ENCODE peak calls at places on chromosomes 13 and 19, in eight cellular contexts. F, X, B, Y, J, T, E and N are unnamed samples.

GRCh38 chr13:29436291-29436690 is 159.2 kb downstream of the SLC7A1 start:
- DNase-seq in F (peak), X (no peak), B (no peak), Y (no peak), J (no peak), T (no peak), E (peak), N (no peak)

GRCh38 chr19:46350758-46351159 is 3.9 kb downstream of the PPP5C start:
- DNase-seq in F (no peak), X (no peak), B (no peak), Y (no peak), J (no peak), T (no peak), E (no peak), N (no peak)

GRCh38 chr13:22270881-22271280 is 600.0 kb downstream of the FGF9 start:
- DNase-seq in F (no peak), X (no peak), B (no peak), Y (no peak), J (no peak), T (no peak), E (no peak), N (no peak)

GRCh38 chr19:2140193-2140545 is 11.2 kb downstream of the AP3D1 start:
- DNase-seq in F (no peak), X (no peak), B (no peak), Y (no peak), J (no peak), T (no peak), E (no peak), N (no peak)

GRCh38 chr19:12946092-12946845 is 607 bp downstream of the RAD23A start:
- DNase-seq in F (peak), X (no peak), B (peak), Y (peak), J (peak), T (peak), E (peak), N (no peak)

GRCh38 chr13:99617474-99618255 is 116.4 kb downstream of the TM9SF2 start:
- DNase-seq in F (peak), X (peak), B (peak), Y (no peak), J (no peak), T (peak), E (peak), N (no peak)

GRCh38 chr19:7450243-7451223 is 38.3 kb downstream of the PEX11G start:
- DNase-seq in F (peak), X (peak), B (no peak), Y (no peak), J (no peak), T (no peak), E (peak), N (peak)

GRCh38 chr19:54266133-54266532 is 9.1 kb upstream of the LILRB5 start:
- DNase-seq in F (peak), X (peak), B (peak), Y (no peak), J (no peak), T (peak), E (peak), N (peak)

GRCh38 chr19:42762782-42763181 is 2.7 kb downstream of the PSG8 start:
- DNase-seq in F (no peak), X (no peak), B (no peak), Y (no peak), J (no peak), T (no peak), E (peak), N (no peak)

GRCh38 chr13:113907637-113908617 is 44.1 kb upstream of the GAS6 start:
- DNase-seq in F (peak), X (peak), B (no peak), Y (no peak), J (no peak), T (no peak), E (peak), N (no peak)

GRCh38 chr13:18628428-18628827 is 553.2 kb downstream of the TUBA3C start:
- DNase-seq in F (no peak), X (no peak), B (peak), Y (no peak), J (no peak), T (no peak), E (no peak), N (no peak)

GRCh38 chr13:113771709-113772331 is 12.8 kb downstream of the TMEM255B start:
- DNase-seq in F (peak), X (no peak), B (no peak), Y (no peak), J (no peak), T (no peak), E (peak), N (no peak)

GRCh38 chr19:13718733-13719132 is 45.6 kb upstream of the MRI1 start:
- DNase-seq in F (peak), X (peak), B (no peak), Y (no peak), J (no peak), T (peak), E (peak), N (no peak)

GRCh38 chr13:34156841-34157365 is 339.0 kb downstream of the RFC3 start:
- DNase-seq in F (peak), X (peak), B (no peak), Y (peak), J (peak), T (no peak), E (peak), N (peak)

DNA sequence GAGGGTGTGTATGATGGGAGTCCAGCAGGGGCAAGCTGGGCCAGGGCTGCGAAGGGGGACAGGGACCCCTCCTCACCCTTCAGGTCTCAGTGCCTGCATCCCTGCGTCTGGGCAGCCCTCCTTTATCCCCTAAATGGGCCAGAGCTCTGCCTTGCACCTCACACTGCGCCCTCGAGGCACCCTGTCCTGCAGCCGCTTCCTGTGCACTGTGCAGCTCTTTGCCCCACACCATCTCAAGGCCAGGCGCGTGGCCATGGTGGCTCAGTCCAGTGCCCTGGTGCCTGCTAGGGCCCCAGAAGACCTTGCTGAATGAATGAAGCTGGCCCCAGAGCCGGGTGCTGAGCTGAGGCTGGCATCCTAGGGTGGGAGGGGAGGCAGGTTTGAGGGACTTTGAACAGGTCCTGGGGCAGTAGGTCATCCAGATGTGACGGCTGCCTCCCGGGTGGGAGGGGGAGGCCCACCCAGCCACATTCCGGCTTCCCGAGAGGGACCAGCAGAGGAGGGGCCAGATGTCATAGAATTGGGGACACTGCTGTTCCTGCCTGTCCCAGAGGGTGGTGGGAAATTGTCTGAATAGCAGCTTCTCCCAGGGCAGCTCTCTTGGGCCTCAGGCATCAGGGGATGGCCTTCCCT is 3.2 kb downstream of the DDA1 start:
- DNase-seq in F (no peak), X (no peak), B (no peak), Y (no peak), J (no peak), T (no peak), E (no peak), N (no peak)
- H3K4me3 ChIP-seq in F (no peak), X (no peak), B (no peak), Y (no peak), J (no peak), T (no peak), E (no peak), N (no peak)

GRCh38 chr13:98571955-98572662 is 4.8 kb downstream of the STK24 start:
- DNase-seq in F (no peak), X (peak), B (no peak), Y (no peak), J (no peak), T (no peak), E (peak), N (no peak)
- H3K4me3 ChIP-seq in F (no peak), X (peak), B (no peak), Y (no peak), J (peak), T (no peak), E (no peak), N (no peak)

GRCh38 chr19:23116802-23117571 is at the start of gene ZNF730:
- DNase-seq in F (peak), X (no peak), B (no peak), Y (peak), J (no peak), T (peak), E (peak), N (peak)

DNA sequence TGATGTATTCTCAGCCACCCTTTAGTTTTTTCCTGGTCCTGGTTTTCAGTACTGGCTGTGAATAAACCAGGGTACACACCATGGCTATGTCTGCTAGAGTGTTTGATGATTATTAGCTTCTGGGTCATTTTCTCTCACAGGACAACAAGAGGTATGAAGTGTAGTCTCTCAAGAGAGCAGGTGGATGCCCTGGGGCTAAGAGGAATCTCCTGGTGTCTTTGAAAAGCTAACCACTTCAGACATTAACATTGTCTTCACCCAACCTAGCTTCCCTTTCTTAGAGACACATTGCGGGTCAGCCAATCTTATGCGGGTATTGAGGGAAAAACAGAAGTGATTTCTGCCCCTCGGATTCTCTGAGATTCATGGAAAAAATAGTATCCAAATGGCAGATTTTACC is 1.6 kb downstream of the ZNF730 start:
- DNase-seq in F (no peak), X (no peak), B (no peak), Y (no peak), J (no peak), T (peak), E (no peak), N (no peak)
- H3K4me3 ChIP-seq in F (peak), X (no peak), B (no peak), Y (no peak), J (no peak), T (peak), E (no peak), N (no peak)

GRCh38 chr19:50418186-50419021 is at the start of gene SPIB:
- DNase-seq in F (no peak), X (no peak), B (no peak), Y (no peak), J (no peak), T (peak), E (no peak), N (no peak)
- H3K4me3 ChIP-seq in F (peak), X (no peak), B (no peak), Y (no peak), J (no peak), T (peak), E (no peak), N (peak)

GRCh38 chr19:41547569-41547968 is 28.4 kb upstream of the CEACAM21 start:
- DNase-seq in F (no peak), X (no peak), B (no peak), Y (no peak), J (no peak), T (no peak), E (no peak), N (no peak)

GRCh38 chr19:41543582-41543981 is 32.4 kb upstream of the CEACAM21 start:
- DNase-seq in F (no peak), X (no peak), B (no peak), Y (no peak), J (no peak), T (no peak), E (no peak), N (no peak)

GRCh38 chr19:41546386-41546789 is 29.6 kb upstream of the CEACAM21 start:
- DNase-seq in F (no peak), X (no peak), B (no peak), Y (no peak), J (no peak), T (no peak), E (no peak), N (no peak)

GRCh38 chr19:41548047-41548446 is 27.9 kb upstream of the CEACAM21 start:
- DNase-seq in F (no peak), X (no peak), B (no peak), Y (no peak), J (no peak), T (no peak), E (no peak), N (no peak)

DNA sequence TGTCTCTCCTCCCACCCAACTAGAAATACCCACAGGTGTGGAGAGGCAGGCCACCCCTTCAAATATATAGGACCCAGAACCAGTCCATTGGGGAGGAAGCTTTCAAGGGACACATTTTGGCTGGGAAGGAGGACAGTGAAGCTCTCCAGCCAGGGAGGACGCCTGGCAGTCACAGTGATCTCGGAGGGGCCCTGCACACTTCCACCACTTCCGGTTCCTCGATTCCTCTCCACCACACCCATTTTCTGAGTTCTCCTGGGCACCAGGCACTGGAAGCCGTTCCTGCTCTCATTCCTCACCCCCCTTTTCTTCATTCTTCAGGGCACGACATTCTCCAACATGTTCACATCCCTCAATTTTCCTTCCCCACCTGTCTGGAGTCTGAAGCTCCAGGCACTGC is 30.4 kb upstream of the CEACAM21 start:
- DNase-seq in F (no peak), X (no peak), B (no peak), Y (no peak), J (no peak), T (no peak), E (no peak), N (no peak)
- H3K4me3 ChIP-seq in F (no peak), X (no peak), B (no peak), Y (no peak), J (peak), T (no peak), E (no peak), N (peak)

GRCh38 chr13:98326274-98326673 is 149.2 kb upstream of the RNF113B start:
- DNase-seq in F (no peak), X (no peak), B (no peak), Y (no peak), J (no peak), T (no peak), E (no peak), N (no peak)

GRCh38 chr13:98325724-98326123 is 148.7 kb upstream of the RNF113B start:
- DNase-seq in F (no peak), X (no peak), B (no peak), Y (no peak), J (no peak), T (no peak), E (no peak), N (no peak)

GRCh38 chr13:98332222-98332621 is 155.2 kb upstream of the RNF113B start:
- DNase-seq in F (no peak), X (no peak), B (no peak), Y (no peak), J (no peak), T (no peak), E (no peak), N (no peak)

GRCh38 chr13:98327326-98328314 is 150.6 kb upstream of the RNF113B start:
- DNase-seq in F (peak), X (peak), B (no peak), Y (no peak), J (no peak), T (peak), E (peak), N (no peak)

DNA sequence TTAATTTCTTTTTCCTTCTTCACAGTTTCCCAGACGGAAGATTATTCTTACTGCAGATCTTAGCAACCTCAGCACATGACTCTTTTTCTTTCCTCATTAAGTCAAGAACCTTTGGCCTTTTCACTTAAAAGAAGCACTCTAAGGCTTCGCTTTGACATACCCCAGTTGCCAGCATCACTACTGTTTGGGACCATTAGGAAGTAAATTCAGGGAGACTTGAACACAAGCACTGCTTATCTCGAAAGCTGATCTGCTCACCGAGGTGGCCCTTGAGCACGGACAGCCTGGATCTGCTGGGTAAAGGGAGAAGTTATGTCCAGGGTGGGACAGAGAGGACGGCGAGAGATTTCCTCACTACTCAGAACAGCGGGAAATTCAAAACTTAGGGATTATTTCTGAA is 151.4 kb upstream of the RNF113B start:
- DNase-seq in F (no peak), X (no peak), B (no peak), Y (no peak), J (no peak), T (no peak), E (no peak), N (no peak)
- H3K4me3 ChIP-seq in F (no peak), X (no peak), B (no peak), Y (no peak), J (no peak), T (peak), E (no peak), N (no peak)

GRCh38 chr19:56839665-56840451 is 668 bp downstream of the PEG3 start:
- DNase-seq in F (peak), X (no peak), B (peak), Y (peak), J (peak), T (no peak), E (peak), N (no peak)

GRCh38 chr19:56837492-56837891 is 3.0 kb downstream of the PEG3 start:
- DNase-seq in F (peak), X (no peak), B (peak), Y (peak), J (no peak), T (no peak), E (peak), N (no peak)

GRCh38 chr19:56838930-56839664 is 1.4 kb downstream of the PEG3 start:
- DNase-seq in F (peak), X (no peak), B (peak), Y (peak), J (peak), T (no peak), E (peak), N (no peak)

GRCh38 chr19:56837892-56838679 is 2.4 kb downstream of the PEG3 start:
- DNase-seq in F (peak), X (no peak), B (peak), Y (peak), J (no peak), T (no peak), E (peak), N (no peak)

DNA sequence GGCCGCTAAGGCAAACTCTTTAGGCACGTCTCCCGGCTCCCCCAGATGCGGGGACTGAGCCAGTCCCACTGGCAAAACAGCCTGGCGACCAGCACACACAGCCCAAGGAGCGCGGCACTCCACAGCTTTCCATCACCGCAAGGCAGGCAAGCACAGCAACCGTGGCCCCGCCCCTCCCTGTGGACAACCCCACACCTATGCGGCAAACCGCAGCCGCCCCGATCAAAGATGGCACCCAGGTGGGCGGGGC is 1.9 kb downstream of the PEG3 start:
- DNase-seq in F (no peak), X (no peak), B (no peak), Y (no peak), J (no peak), T (no peak), E (no peak), N (no peak)
- H3K4me3 ChIP-seq in F (no peak), X (no peak), B (peak), Y (peak), J (no peak), T (no peak), E (peak), N (no peak)

GRCh38 chr19:51123381-51124186 is 1.1 kb upstream of the SIGLEC9 start:
- DNase-seq in F (no peak), X (no peak), B (peak), Y (no peak), J (no peak), T (no peak), E (peak), N (no peak)

GRCh38 chr19:51124216-51124615 is 490 bp upstream of the SIGLEC9 start:
- DNase-seq in F (no peak), X (no peak), B (no peak), Y (no peak), J (no peak), T (no peak), E (no peak), N (no peak)

GRCh38 chr19:51124729-51125128 is at the start of gene SIGLEC9:
- DNase-seq in F (no peak), X (no peak), B (peak), Y (peak), J (no peak), T (no peak), E (peak), N (no peak)

GRCh38 chr19:51127032-51127431 is 2.3 kb downstream of the SIGLEC9 start:
- DNase-seq in F (no peak), X (no peak), B (no peak), Y (no peak), J (no peak), T (no peak), E (no peak), N (no peak)

GRCh38 chr19:51125421-51126075 is 842 bp downstream of the SIGLEC9 start:
- DNase-seq in F (no peak), X (no peak), B (no peak), Y (no peak), J (no peak), T (no peak), E (no peak), N (no peak)
- H3K4me3 ChIP-seq in F (no peak), X (no peak), B (peak), Y (no peak), J (no peak), T (no peak), E (no peak), N (no peak)

GRCh38 chr19:30122431-30122830 is 180.4 kb downstream of the URI1 start:
- DNase-seq in F (no peak), X (no peak), B (no peak), Y (no peak), J (no peak), T (no peak), E (no peak), N (no peak)

GRCh38 chr19:30123611-30124010 is 181.6 kb downstream of the URI1 start:
- DNase-seq in F (no peak), X (no peak), B (no peak), Y (peak), J (no peak), T (no peak), E (no peak), N (no peak)

GRCh38 chr19:30120860-30121484 is 178.9 kb downstream of the URI1 start:
- DNase-seq in F (no peak), X (no peak), B (no peak), Y (no peak), J (no peak), T (no peak), E (no peak), N (no peak)

GRCh38 chr19:30119180-30119920 is 177.3 kb downstream of the URI1 start:
- DNase-seq in F (no peak), X (no peak), B (no peak), Y (peak), J (no peak), T (no peak), E (no peak), N (no peak)

GRCh38 chr19:30123109-30123508 is 181.1 kb downstream of the URI1 start:
- DNase-seq in F (no peak), X (no peak), B (no peak), Y (peak), J (no peak), T (no peak), E (no peak), N (no peak)
- H3K4me3 ChIP-seq in F (no peak), X (no peak), B (no peak), Y (no peak), J (no peak), T (no peak), E (no peak), N (no peak)

GRCh38 chr13:77325371-77325941 is 1.4 kb downstream of the MYCBP2 start:
- DNase-seq in F (peak), X (no peak), B (no peak), Y (no peak), J (no peak), T (peak), E (peak), N (no peak)
- H3K4me3 ChIP-seq in F (peak), X (peak), B (peak), Y (peak), J (peak), T (peak), E (peak), N (peak)